ENCODE peak calls at places on chromosomes 1 and 21, in six cellular contexts. M is upper lobe of left lung, I is NCI-H446, O is Karpas-422, D is vagina, E is left colon. Y is an unnamed sample.
A peak's percentile ranks its signal among the peaks of the same experiment; 100 is the strongest.

GRCh38 chr1:50333595-50333974 is 89.7 kb downstream of the DMRTA2 start:
- DNase-seq in M (peak; percentile 92), I (peak; percentile 80), O (peak; percentile 81), D (no peak), E (peak; percentile 75), Y (no peak)

GRCh38 chr1:230204852-230205251 is 137.8 kb downstream of the GALNT2 start:
- DNase-seq in M (no peak), I (peak; percentile 38), O (no peak), D (no peak), E (peak; percentile 69), Y (no peak)

GRCh38 chr1:38005195-38006007 is at the start of gene FHL3:
- DNase-seq in M (peak; percentile 92), I (peak; percentile 68), O (peak; percentile 65), D (peak; percentile 86), E (peak; percentile 56), Y (no peak)

GRCh38 chr1:75785320-75785963 is 614 bp upstream of the RABGGTB start:
- DNase-seq in M (no peak), I (no peak), O (no peak), D (no peak), E (no peak), Y (no peak)

GRCh38 chr1:182253319-182253718 is 138.3 kb downstream of the GLUL start:
- DNase-seq in M (no peak), I (no peak), O (no peak), D (no peak), E (no peak), Y (no peak)

GRCh38 chr1:176949033-176949662 is 215.4 kb downstream of the ASTN1 start:
- DNase-seq in M (peak; percentile 84), I (peak; percentile 47), O (peak; percentile 83), D (no peak), E (peak; percentile 39), Y (no peak)

GRCh38 chr1:209672705-209673630 is 2.2 kb upstream of the G0S2 start:
- DNase-seq in M (no peak), I (no peak), O (no peak), D (peak; percentile 81), E (no peak), Y (no peak)

GRCh38 chr21:42347601-42348327 is 3.0 kb downstream of the TFF2 start:
- DNase-seq in M (peak; percentile 62), I (no peak), O (no peak), D (no peak), E (no peak), Y (no peak)

GRCh38 chr1:47436979-47437517 is 796 bp upstream of the FOXD2 start:
- DNase-seq in M (no peak), I (peak; percentile 47), O (peak; percentile 71), D (no peak), E (no peak), Y (no peak)

GRCh38 chr21:37087188-37087587 is 14.1 kb downstream of the TTC3 start:
- DNase-seq in M (no peak), I (no peak), O (no peak), D (no peak), E (no peak), Y (peak; percentile 13)

GRCh38 chr1:6491480-6491962 is at the start of gene PLEKHG5:
- DNase-seq in M (no peak), I (no peak), O (no peak), D (no peak), E (no peak), Y (no peak)

GRCh38 chr1:74689800-74690696 is 16.5 kb upstream of the ERICH3 start:
- DNase-seq in M (no peak), I (peak; percentile 87), O (peak; percentile 89), D (no peak), E (peak; percentile 13), Y (no peak)

GRCh38 chr1:20405051-20405754 is 80.8 kb downstream of the CAMK2N1 start:
- DNase-seq in M (no peak), I (no peak), O (no peak), D (no peak), E (no peak), Y (no peak)

GRCh38 chr1:209029737-209030136 is 553.8 kb upstream of the CAMK1G start:
- DNase-seq in M (no peak), I (peak; percentile 31), O (no peak), D (no peak), E (no peak), Y (no peak)

Y was measured in BJ.